ENCODE peak calls at places on chromosomes 13 and 19, in nine cellular contexts. C is right lobe of liver, Z is A673, K is SK-N-SH, L is PC-9, Q is MG63, E is neural progenitor cell, O is cardiac muscle cell, A is stomach. N is an unnamed sample.

GRCh38 chr19:4386038-4386782 is 14.1 kb downstream of the SH3GL1 start:
- DNase-seq in O (no peak), Q (no peak), C (no peak), A (no peak), L (no peak), K (no peak), Z (no peak), E (no peak), N (no peak)

GRCh38 chr13:45781553-45782326 is 69.8 kb downstream of the SIAH3 start:
- DNase-seq in K (peak), C (peak), Z (peak), Q (peak), L (no peak), A (peak), O (peak), E (no peak), N (no peak)

GRCh38 chr19:50975766-50976165 is 6.4 kb upstream of the KLK6 start:
- DNase-seq in E (no peak), O (no peak), A (no peak), K (no peak), L (peak), Z (no peak), C (no peak), Q (peak), N (no peak)

GRCh38 chr13:98216135-98216565 is 39.1 kb upstream of the RNF113B start:
- DNase-seq in O (peak), A (peak), E (no peak), L (peak), K (peak), Z (peak), Q (peak), C (no peak), N (no peak)

GRCh38 chr13:18996627-18997051 is 185.0 kb downstream of the TUBA3C start:
- DNase-seq in K (no peak), A (peak), O (no peak), Q (peak), C (peak), E (no peak), L (no peak), Z (no peak), N (no peak)

GRCh38 chr19:3360494-3361383 is 5.6 kb upstream of the NFIC start:
- DNase-seq in L (no peak), K (peak), Z (peak), O (peak), A (peak), C (peak), E (peak), Q (peak), N (peak)

GRCh38 chr19:12521996-12522395 is 29.3 kb downstream of the ZNF564 start:
- DNase-seq in A (no peak), Z (no peak), L (no peak), E (no peak), O (no peak), C (no peak), Q (no peak), K (no peak), N (peak)

GRCh38 chr13:75721307-75721706 is 85.2 kb downstream of the LMO7 start:
- DNase-seq in Z (no peak), A (no peak), L (no peak), E (no peak), Q (no peak), K (no peak), O (no peak), C (no peak), N (no peak)

GRCh38 chr19:31675187-31675913 is 326.1 kb upstream of the TSHZ3 start:
- DNase-seq in A (no peak), E (no peak), Z (no peak), K (no peak), O (peak), Q (peak), L (no peak), C (no peak), N (no peak)

GRCh38 chr13:71879945-71880344 is 12.9 kb upstream of the DACH1 start:
- DNase-seq in K (no peak), O (no peak), A (no peak), L (no peak), Q (no peak), Z (no peak), E (no peak), C (no peak), N (no peak)

GRCh38 chr13:112442483-112443090 is 66.4 kb downstream of the SPACA7 start:
- DNase-seq in O (peak), Z (no peak), Q (no peak), K (peak), L (no peak), E (peak), C (no peak), A (no peak), N (no peak)

GRCh38 chr13:75263741-75264407 is 218.1 kb downstream of the TBC1D4 start:
- DNase-seq in E (no peak), L (no peak), Q (no peak), C (no peak), Z (no peak), A (no peak), O (peak), K (no peak), N (no peak)

GRCh38 chr13:34756136-34756535 is 185.9 kb upstream of the NBEA start:
- DNase-seq in O (no peak), A (no peak), K (no peak), Z (no peak), E (no peak), L (no peak), C (no peak), Q (no peak), N (no peak)

GRCh38 chr19:33234736-33235135 is 9.1 kb upstream of the SLC7A10 start:
- DNase-seq in L (no peak), C (no peak), K (no peak), Q (no peak), Z (no peak), E (no peak), O (no peak), A (no peak), N (no peak)

GRCh38 chr13:72694314-72694713 is 33.1 kb downstream of the MZT1 start:
- DNase-seq in O (peak), L (no peak), A (no peak), Q (no peak), E (no peak), C (no peak), Z (peak), K (no peak), N (no peak)

GRCh38 chr19:14091086-14091884 is 734 bp upstream of the SAMD1 start:
- DNase-seq in C (no peak), K (peak), O (peak), L (peak), E (no peak), Q (peak), Z (peak), A (no peak), N (peak)

GRCh38 chr19:55670280-55671053 is 4.6 kb upstream of the EPN1 start:
- DNase-seq in A (no peak), Q (peak), K (no peak), L (peak), E (peak), Z (peak), C (peak), O (peak), N (no peak)

GRCh38 chr13:111542530-111543341 is 222.3 kb downstream of the TEX29 start:
- DNase-seq in O (no peak), L (no peak), A (no peak), E (no peak), Z (no peak), C (peak), K (no peak), Q (no peak), N (no peak)

GRCh38 chr13:80783926-80784325 is 443.0 kb upstream of the SPRY2 start:
- DNase-seq in C (no peak), Z (no peak), E (peak), L (no peak), O (peak), K (no peak), Q (no peak), A (no peak), N (no peak)

GRCh38 chr19:42424712-42425131 is 2.5 kb downstream of the LIPE start:
- DNase-seq in A (no peak), Z (no peak), K (peak), Q (no peak), O (no peak), E (peak), C (no peak), L (no peak), N (no peak)

GRCh38 chr13:23469901-23470525 is 36.5 kb upstream of the SACS start:
- DNase-seq in O (no peak), C (no peak), E (peak), L (no peak), A (no peak), Q (peak), Z (no peak), K (no peak), N (no peak)

GRCh38 chr19:30635026-30635985 is 263.1 kb downstream of the ZNF536 start:
- DNase-seq in C (no peak), Q (no peak), L (no peak), K (no peak), E (no peak), A (no peak), O (no peak), Z (no peak), N (no peak)

GRCh38 chr19:35038623-35039512 is 2.7 kb upstream of the HPN start:
- DNase-seq in A (no peak), K (peak), E (no peak), L (no peak), O (no peak), Q (no peak), C (no peak), Z (no peak), N (no peak)

DNA sequence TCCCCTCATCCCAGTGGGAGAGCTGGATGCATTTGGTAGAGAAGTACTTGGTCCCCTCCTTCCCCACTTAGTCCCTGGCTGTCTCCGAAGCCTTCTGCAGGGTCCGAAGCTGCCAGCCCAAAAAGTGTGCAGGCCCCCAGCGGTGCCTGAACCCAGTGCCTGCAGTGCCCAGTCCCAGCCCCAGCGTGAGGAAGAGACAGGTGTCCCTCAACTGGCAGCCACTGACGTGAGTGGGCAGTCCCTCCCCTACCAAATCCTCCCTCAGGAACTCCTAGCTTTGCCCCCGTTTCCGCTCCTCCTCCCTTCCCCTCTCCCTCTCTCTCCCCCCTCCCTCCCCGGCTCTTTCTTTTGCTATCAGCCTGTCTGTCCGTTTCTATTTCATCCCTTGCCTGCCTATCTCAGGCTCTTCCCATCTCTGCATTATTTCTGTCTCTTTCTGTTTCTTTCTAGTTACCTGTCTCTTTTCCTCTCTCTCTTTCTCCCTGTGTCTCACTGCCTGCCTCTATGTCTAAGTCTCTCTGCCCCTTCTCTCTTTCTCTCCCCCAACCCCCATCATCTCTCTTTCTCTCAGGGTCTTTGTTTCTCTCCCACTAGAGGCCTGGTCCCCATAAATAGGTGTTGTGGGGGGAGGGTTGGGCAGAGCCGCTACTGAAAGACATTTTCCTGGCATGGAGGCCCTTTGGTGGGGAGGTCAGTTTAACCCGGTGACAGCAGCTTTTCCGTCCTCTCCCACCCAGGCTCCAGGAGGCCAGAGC is 1.7 kb upstream of the LTBP4 start:
- DNase-seq in C (no peak), K (no peak), Q (no peak), O (no peak), Z (peak), E (peak), A (no peak), L (no peak), N (peak)
- H3K4me3 ChIP-seq in C (no peak), K (no peak), Q (no peak), O (no peak), Z (peak), E (peak), A (peak), L (no peak), N (no peak)

DNA sequence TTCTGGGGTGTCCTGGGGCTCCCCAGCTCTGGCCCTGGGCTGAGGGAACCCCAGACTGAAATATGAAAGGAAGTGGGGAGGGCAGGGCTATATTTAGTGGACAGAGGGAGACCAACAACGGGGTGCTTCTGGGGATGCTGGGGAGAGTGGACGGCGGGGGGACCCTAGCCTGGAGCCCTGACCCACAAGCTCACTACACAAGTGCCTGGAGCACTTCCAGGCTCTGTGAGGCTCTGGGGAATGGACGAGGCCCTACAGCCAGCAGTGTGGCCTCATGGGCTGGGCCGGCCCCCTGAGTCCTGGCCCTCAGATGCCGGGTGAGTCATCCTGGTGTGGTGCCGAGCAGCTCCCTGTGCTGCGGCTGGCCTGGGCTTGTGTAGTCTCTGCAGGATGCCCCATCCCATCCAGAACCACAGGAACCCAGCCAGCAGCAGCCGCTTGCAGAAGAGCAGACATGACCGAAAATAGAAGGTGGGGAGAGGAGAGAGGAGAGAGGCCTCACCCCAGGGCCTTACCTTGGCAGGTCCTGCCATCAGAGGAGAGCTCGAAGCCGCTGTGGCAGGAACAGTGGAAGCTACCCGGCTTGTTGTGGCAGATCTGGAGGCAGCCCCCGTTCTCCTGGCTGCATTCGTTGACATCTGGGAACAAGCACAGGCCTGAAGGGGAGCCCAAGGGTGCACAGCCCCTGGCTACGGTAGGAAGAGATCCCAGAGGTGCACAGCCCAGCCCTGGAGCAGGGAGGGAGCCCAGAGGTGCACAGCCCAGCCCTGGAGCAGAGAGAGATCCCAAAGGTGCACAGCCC is 26.1 kb downstream of the GAS6 start:
- DNase-seq in Q (peak), E (no peak), Z (peak), A (peak), L (peak), O (peak), K (peak), C (peak), N (no peak)
- H3K4me3 ChIP-seq in Q (peak), E (no peak), Z (no peak), A (peak), L (no peak), O (no peak), K (peak), C (no peak), N (no peak)

GRCh38 chr19:5934779-5935472 is 20.9 kb downstream of the CAPS start:
- DNase-seq in Q (no peak), L (no peak), O (peak), E (no peak), Z (no peak), K (peak), C (no peak), A (no peak), N (no peak)
- H3K4me3 ChIP-seq in Q (no peak), L (no peak), O (no peak), E (no peak), Z (no peak), K (no peak), C (no peak), A (no peak), N (no peak)

GRCh38 chr19:1467228-1467511 is 11.8 kb downstream of the C19orf25 start:
- DNase-seq in O (no peak), Z (no peak), A (no peak), E (no peak), L (no peak), C (no peak), Q (no peak), K (no peak), N (no peak)
- H3K4me3 ChIP-seq in O (no peak), Z (no peak), A (no peak), E (peak), L (no peak), C (no peak), Q (no peak), K (no peak), N (no peak)

DNA sequence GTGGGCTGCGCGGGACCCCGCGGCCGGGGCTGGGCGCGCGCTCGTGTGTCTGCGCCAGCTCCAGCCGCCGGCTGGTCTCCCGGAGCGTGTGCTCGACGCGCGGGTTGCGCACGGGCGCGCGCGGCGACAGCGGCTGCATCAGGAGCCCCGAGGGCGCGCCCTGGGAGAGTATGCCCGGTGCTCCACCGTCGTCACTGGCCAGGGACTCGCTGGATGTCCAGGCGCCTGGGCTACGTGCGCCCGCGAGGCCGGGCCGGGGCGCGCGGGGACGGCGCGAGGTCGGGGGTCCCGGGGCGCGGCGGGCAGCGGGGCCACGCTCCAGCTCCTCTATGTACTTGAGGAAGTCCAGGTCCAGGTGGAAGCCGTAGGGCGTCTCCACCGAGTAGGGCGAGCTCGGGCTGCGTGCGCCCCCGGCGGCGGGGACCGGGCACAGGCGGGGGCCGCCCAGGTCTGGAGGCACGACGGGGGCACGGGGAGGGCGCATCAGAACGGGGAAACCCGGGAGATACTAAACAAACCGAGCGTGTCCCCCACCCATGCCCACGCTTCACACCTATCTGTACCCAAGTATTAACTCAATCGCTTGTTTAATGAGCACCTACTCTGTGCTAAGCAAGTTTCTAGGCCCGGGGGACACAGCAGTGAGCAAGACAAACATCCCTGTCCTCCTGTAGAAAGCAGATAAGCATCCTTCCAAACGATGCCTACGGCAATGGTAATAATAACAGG is 7.6 kb downstream of the KANK3 start:
- DNase-seq in L (peak), Z (no peak), E (no peak), Q (no peak), O (no peak), A (no peak), C (no peak), K (peak), N (no peak)
- H3K4me3 ChIP-seq in L (peak), Z (peak), E (peak), Q (peak), O (peak), A (peak), C (no peak), K (peak), N (no peak)

N was measured in DND-41.